ENCODE peak calls at places on chromosomes 1 and 21, in nine cellular contexts. One of them, this sample, is unnamed.

GRCh38 chr1:156638189-156638588 is 3.7 kb upstream of the BCAN start:
- DNase-seq in stomach: no peak
- DNase-seq in COR-L47: no peak
- DNase-seq in RPMI7951: no peak
- DNase-seq in activated CD8-positive, alpha-beta memory T cell treated with anti-CD3 and anti-CD28 coated beads for 1 hour: no peak
- DNase-seq in AG04449: no peak
- DNase-seq in B cell: no peak
- DNase-seq in cardiac septum: no peak
- DNase-seq in amniotic stem cell: no peak
- DNase-seq in this sample: no peak

GRCh38 chr1:185439727-185440415 is 122.8 kb upstream of the IVNS1ABP start:
- DNase-seq in stomach: no peak
- DNase-seq in COR-L47: no peak
- DNase-seq in RPMI7951: peak
- DNase-seq in activated CD8-positive, alpha-beta memory T cell treated with anti-CD3 and anti-CD28 coated beads for 1 hour: no peak
- DNase-seq in AG04449: no peak
- DNase-seq in B cell: no peak
- DNase-seq in cardiac septum: no peak
- DNase-seq in amniotic stem cell: peak
- DNase-seq in this sample: peak

GRCh38 chr1:110163591-110163990 is 13.3 kb downstream of the SLC6A17 start:
- DNase-seq in stomach: no peak
- DNase-seq in COR-L47: no peak
- DNase-seq in RPMI7951: no peak
- DNase-seq in activated CD8-positive, alpha-beta memory T cell treated with anti-CD3 and anti-CD28 coated beads for 1 hour: no peak
- DNase-seq in AG04449: no peak
- DNase-seq in B cell: no peak
- DNase-seq in cardiac septum: no peak
- DNase-seq in amniotic stem cell: no peak
- DNase-seq in this sample: no peak

GRCh38 chr21:45386728-45387371 is 18.1 kb upstream of the COL18A1 start:
- DNase-seq in stomach: no peak
- DNase-seq in COR-L47: no peak
- DNase-seq in RPMI7951: peak
- DNase-seq in activated CD8-positive, alpha-beta memory T cell treated with anti-CD3 and anti-CD28 coated beads for 1 hour: no peak
- DNase-seq in AG04449: peak
- DNase-seq in B cell: no peak
- DNase-seq in cardiac septum: peak
- DNase-seq in amniotic stem cell: peak
- DNase-seq in this sample: no peak

GRCh38 chr1:100074604-100075395 is 57.9 kb downstream of the SASS6 start:
- DNase-seq in stomach: no peak
- DNase-seq in COR-L47: no peak
- DNase-seq in RPMI7951: no peak
- DNase-seq in activated CD8-positive, alpha-beta memory T cell treated with anti-CD3 and anti-CD28 coated beads for 1 hour: no peak
- DNase-seq in AG04449: no peak
- DNase-seq in B cell: no peak
- DNase-seq in cardiac septum: no peak
- DNase-seq in amniotic stem cell: no peak
- DNase-seq in this sample: no peak

GRCh38 chr1:231416896-231417295 is 5.2 kb downstream of the EGLN1 start:
- DNase-seq in stomach: no peak
- DNase-seq in COR-L47: no peak
- DNase-seq in RPMI7951: no peak
- DNase-seq in activated CD8-positive, alpha-beta memory T cell treated with anti-CD3 and anti-CD28 coated beads for 1 hour: no peak
- DNase-seq in AG04449: no peak
- DNase-seq in B cell: no peak
- DNase-seq in cardiac septum: no peak
- DNase-seq in amniotic stem cell: no peak
- DNase-seq in this sample: no peak

GRCh38 chr1:159428536-159428935 is 3.5 kb upstream of the OR10J4 start:
- DNase-seq in stomach: no peak
- DNase-seq in COR-L47: no peak
- DNase-seq in RPMI7951: no peak
- DNase-seq in activated CD8-positive, alpha-beta memory T cell treated with anti-CD3 and anti-CD28 coated beads for 1 hour: no peak
- DNase-seq in AG04449: no peak
- DNase-seq in B cell: no peak
- DNase-seq in cardiac septum: no peak
- DNase-seq in amniotic stem cell: no peak
- DNase-seq in this sample: no peak

GRCh38 chr1:36322085-36322785 is 1.2 kb downstream of the EVA1B start:
- DNase-seq in stomach: no peak
- DNase-seq in COR-L47: no peak
- DNase-seq in RPMI7951: no peak
- DNase-seq in activated CD8-positive, alpha-beta memory T cell treated with anti-CD3 and anti-CD28 coated beads for 1 hour: no peak
- DNase-seq in AG04449: no peak
- DNase-seq in B cell: no peak
- DNase-seq in cardiac septum: no peak
- DNase-seq in amniotic stem cell: no peak
- DNase-seq in this sample: no peak

GRCh38 chr21:31457675-31458074 is 113.6 kb upstream of the TIAM1 start:
- DNase-seq in stomach: no peak
- DNase-seq in COR-L47: no peak
- DNase-seq in RPMI7951: no peak
- DNase-seq in activated CD8-positive, alpha-beta memory T cell treated with anti-CD3 and anti-CD28 coated beads for 1 hour: no peak
- DNase-seq in AG04449: no peak
- DNase-seq in B cell: no peak
- DNase-seq in cardiac septum: no peak
- DNase-seq in amniotic stem cell: no peak
- DNase-seq in this sample: no peak

GRCh38 chr1:115890618-115891017 is 49.7 kb upstream of the NHLH2 start:
- DNase-seq in stomach: no peak
- DNase-seq in COR-L47: peak
- DNase-seq in RPMI7951: no peak
- DNase-seq in activated CD8-positive, alpha-beta memory T cell treated with anti-CD3 and anti-CD28 coated beads for 1 hour: no peak
- DNase-seq in AG04449: no peak
- DNase-seq in B cell: no peak
- DNase-seq in cardiac septum: no peak
- DNase-seq in amniotic stem cell: no peak
- DNase-seq in this sample: no peak

GRCh38 chr1:9443913-9444445 is 95.3 kb upstream of the SLC25A33 start:
- DNase-seq in stomach: no peak
- DNase-seq in COR-L47: no peak
- DNase-seq in RPMI7951: peak
- DNase-seq in activated CD8-positive, alpha-beta memory T cell treated with anti-CD3 and anti-CD28 coated beads for 1 hour: no peak
- DNase-seq in AG04449: no peak
- DNase-seq in B cell: no peak
- DNase-seq in cardiac septum: no peak
- DNase-seq in amniotic stem cell: no peak
- DNase-seq in this sample: no peak

GRCh38 chr1:13516606-13517005 is 2.8 kb upstream of the LRRC38 start:
- DNase-seq in stomach: no peak
- DNase-seq in COR-L47: no peak
- DNase-seq in RPMI7951: no peak
- DNase-seq in activated CD8-positive, alpha-beta memory T cell treated with anti-CD3 and anti-CD28 coated beads for 1 hour: no peak
- DNase-seq in AG04449: no peak
- DNase-seq in B cell: no peak
- DNase-seq in cardiac septum: no peak
- DNase-seq in amniotic stem cell: no peak
- DNase-seq in this sample: no peak

GRCh38 chr1:61270107-61270506 is 187.7 kb downstream of the NFIA start:
- DNase-seq in stomach: no peak
- DNase-seq in COR-L47: no peak
- DNase-seq in RPMI7951: no peak
- DNase-seq in activated CD8-positive, alpha-beta memory T cell treated with anti-CD3 and anti-CD28 coated beads for 1 hour: no peak
- DNase-seq in AG04449: no peak
- DNase-seq in B cell: no peak
- DNase-seq in cardiac septum: no peak
- DNase-seq in amniotic stem cell: no peak
- DNase-seq in this sample: no peak

GRCh38 chr1:168293372-168293771 is 12.7 kb downstream of the TBX19 start:
- DNase-seq in stomach: no peak
- DNase-seq in COR-L47: no peak
- DNase-seq in RPMI7951: no peak
- DNase-seq in activated CD8-positive, alpha-beta memory T cell treated with anti-CD3 and anti-CD28 coated beads for 1 hour: no peak
- DNase-seq in AG04449: no peak
- DNase-seq in B cell: no peak
- DNase-seq in cardiac septum: no peak
- DNase-seq in amniotic stem cell: no peak
- DNase-seq in this sample: no peak

GRCh38 chr21:27406297-27407009 is 439.6 kb upstream of the ADAMTS5 start:
- DNase-seq in stomach: no peak
- DNase-seq in COR-L47: no peak
- DNase-seq in RPMI7951: peak
- DNase-seq in activated CD8-positive, alpha-beta memory T cell treated with anti-CD3 and anti-CD28 coated beads for 1 hour: no peak
- DNase-seq in AG04449: no peak
- DNase-seq in B cell: no peak
- DNase-seq in cardiac septum: no peak
- DNase-seq in amniotic stem cell: no peak
- DNase-seq in this sample: no peak

GRCh38 chr1:116777831-116778830 is 23.9 kb downstream of the CD2 start:
- DNase-seq in stomach: no peak
- DNase-seq in COR-L47: no peak
- DNase-seq in RPMI7951: peak
- DNase-seq in activated CD8-positive, alpha-beta memory T cell treated with anti-CD3 and anti-CD28 coated beads for 1 hour: no peak
- DNase-seq in AG04449: peak
- DNase-seq in B cell: no peak
- DNase-seq in cardiac septum: no peak
- DNase-seq in amniotic stem cell: peak
- DNase-seq in this sample: no peak

GRCh38 chr1:54332781-54333585 is 73.2 kb downstream of the SSBP3 start:
- DNase-seq in stomach: no peak
- DNase-seq in COR-L47: no peak
- DNase-seq in RPMI7951: no peak
- DNase-seq in activated CD8-positive, alpha-beta memory T cell treated with anti-CD3 and anti-CD28 coated beads for 1 hour: no peak
- DNase-seq in AG04449: no peak
- DNase-seq in B cell: no peak
- DNase-seq in cardiac septum: no peak
- DNase-seq in amniotic stem cell: no peak
- DNase-seq in this sample: no peak

GRCh38 chr1:60970081-60970509 is 112.3 kb upstream of the NFIA start:
- DNase-seq in stomach: no peak
- DNase-seq in COR-L47: peak
- DNase-seq in RPMI7951: no peak
- DNase-seq in activated CD8-positive, alpha-beta memory T cell treated with anti-CD3 and anti-CD28 coated beads for 1 hour: no peak
- DNase-seq in AG04449: no peak
- DNase-seq in B cell: no peak
- DNase-seq in cardiac septum: no peak
- DNase-seq in amniotic stem cell: no peak
- DNase-seq in this sample: no peak

GRCh38 chr1:22636927-22637326 is 499 bp downstream of the C1QA start:
- DNase-seq in stomach: no peak
- DNase-seq in COR-L47: peak
- DNase-seq in RPMI7951: no peak
- DNase-seq in activated CD8-positive, alpha-beta memory T cell treated with anti-CD3 and anti-CD28 coated beads for 1 hour: no peak
- DNase-seq in AG04449: no peak
- DNase-seq in B cell: no peak
- DNase-seq in cardiac septum: no peak
- DNase-seq in amniotic stem cell: no peak
- DNase-seq in this sample: no peak

GRCh38 chr1:229991104-229991513 is 75.9 kb upstream of the GALNT2 start:
- DNase-seq in stomach: no peak
- DNase-seq in COR-L47: no peak
- DNase-seq in RPMI7951: no peak
- DNase-seq in activated CD8-positive, alpha-beta memory T cell treated with anti-CD3 and anti-CD28 coated beads for 1 hour: no peak
- DNase-seq in AG04449: no peak
- DNase-seq in B cell: no peak
- DNase-seq in cardiac septum: no peak
- DNase-seq in amniotic stem cell: no peak
- DNase-seq in this sample: no peak

GRCh38 chr1:94783342-94784264 is 36.6 kb upstream of the SLC44A3 start:
- DNase-seq in stomach: peak
- DNase-seq in COR-L47: no peak
- DNase-seq in RPMI7951: peak
- DNase-seq in activated CD8-positive, alpha-beta memory T cell treated with anti-CD3 and anti-CD28 coated beads for 1 hour: no peak
- DNase-seq in AG04449: peak
- DNase-seq in B cell: no peak
- DNase-seq in cardiac septum: peak
- DNase-seq in amniotic stem cell: no peak
- DNase-seq in this sample: no peak